ENCODE peak calls at places on chromosomes 1 and 21, in ten cellular contexts. One of them, this sample, is unnamed.

GRCh38 chr1:183101841-183102276 is 78.6 kb downstream of the LAMC1 start:
- DNase-seq in Panc1: no peak
- DNase-seq in OCI-LY7: peak
- DNase-seq in body of pancreas: no peak
- DNase-seq in cardiac fibroblast: no peak
- DNase-seq in endothelial cell: no peak
- DNase-seq in progenitor cell of endocrine pancreas: no peak
- DNase-seq in uterus: no peak
- DNase-seq in upper lobe of right lung: no peak
- DNase-seq in IMR-90: no peak
- DNase-seq in this sample: no peak

GRCh38 chr1:1182491-1183220 is 9.0 kb downstream of the TTLL10 start:
- DNase-seq in Panc1: no peak
- DNase-seq in OCI-LY7: no peak
- DNase-seq in body of pancreas: no peak
- DNase-seq in cardiac fibroblast: no peak
- DNase-seq in endothelial cell: peak
- DNase-seq in progenitor cell of endocrine pancreas: no peak
- DNase-seq in uterus: no peak
- DNase-seq in upper lobe of right lung: no peak
- DNase-seq in IMR-90: no peak
- DNase-seq in this sample: no peak

GRCh38 chr1:209873067-209873810 is 45.5 kb downstream of the UTP25 start:
- DNase-seq in Panc1: no peak
- DNase-seq in OCI-LY7: no peak
- DNase-seq in body of pancreas: no peak
- DNase-seq in cardiac fibroblast: peak
- DNase-seq in endothelial cell: no peak
- DNase-seq in progenitor cell of endocrine pancreas: no peak
- DNase-seq in uterus: no peak
- DNase-seq in upper lobe of right lung: no peak
- DNase-seq in IMR-90: peak
- DNase-seq in this sample: no peak

GRCh38 chr1:25813071-25813733 is 6.6 kb upstream of the MTFR1L start:
- DNase-seq in Panc1: no peak
- DNase-seq in OCI-LY7: no peak
- DNase-seq in body of pancreas: no peak
- DNase-seq in cardiac fibroblast: no peak
- DNase-seq in endothelial cell: no peak
- DNase-seq in progenitor cell of endocrine pancreas: no peak
- DNase-seq in uterus: no peak
- DNase-seq in upper lobe of right lung: no peak
- DNase-seq in IMR-90: no peak
- DNase-seq in this sample: no peak

GRCh38 chr21:28671549-28672195 is 321.0 kb downstream of the LTN1 start:
- DNase-seq in Panc1: no peak
- DNase-seq in OCI-LY7: no peak
- DNase-seq in body of pancreas: no peak
- DNase-seq in cardiac fibroblast: no peak
- DNase-seq in endothelial cell: no peak
- DNase-seq in progenitor cell of endocrine pancreas: no peak
- DNase-seq in uterus: no peak
- DNase-seq in upper lobe of right lung: no peak
- DNase-seq in IMR-90: no peak
- DNase-seq in this sample: no peak

GRCh38 chr1:77347646-77348045 is 65.8 kb downstream of the AK5 start:
- DNase-seq in Panc1: peak
- DNase-seq in OCI-LY7: no peak
- DNase-seq in body of pancreas: no peak
- DNase-seq in cardiac fibroblast: peak
- DNase-seq in endothelial cell: no peak
- DNase-seq in progenitor cell of endocrine pancreas: no peak
- DNase-seq in uterus: no peak
- DNase-seq in upper lobe of right lung: no peak
- DNase-seq in IMR-90: peak
- DNase-seq in this sample: no peak

GRCh38 chr1:108925920-108926319 is 37.4 kb downstream of the CLCC1 start:
- DNase-seq in Panc1: no peak
- DNase-seq in OCI-LY7: no peak
- DNase-seq in body of pancreas: no peak
- DNase-seq in cardiac fibroblast: no peak
- DNase-seq in endothelial cell: no peak
- DNase-seq in progenitor cell of endocrine pancreas: no peak
- DNase-seq in uterus: no peak
- DNase-seq in upper lobe of right lung: no peak
- DNase-seq in IMR-90: no peak
- DNase-seq in this sample: no peak

GRCh38 chr1:107936498-107937481 is 28.2 kb downstream of the VAV3 start:
- DNase-seq in Panc1: no peak
- DNase-seq in OCI-LY7: peak
- DNase-seq in body of pancreas: peak
- DNase-seq in cardiac fibroblast: peak
- DNase-seq in endothelial cell: no peak
- DNase-seq in progenitor cell of endocrine pancreas: no peak
- DNase-seq in uterus: no peak
- DNase-seq in upper lobe of right lung: no peak
- DNase-seq in IMR-90: peak
- DNase-seq in this sample: peak

GRCh38 chr1:37233606-37234005 is 199.3 kb upstream of the GRIK3 start:
- DNase-seq in Panc1: no peak
- DNase-seq in OCI-LY7: no peak
- DNase-seq in body of pancreas: no peak
- DNase-seq in cardiac fibroblast: no peak
- DNase-seq in endothelial cell: no peak
- DNase-seq in progenitor cell of endocrine pancreas: no peak
- DNase-seq in uterus: no peak
- DNase-seq in upper lobe of right lung: no peak
- DNase-seq in IMR-90: no peak
- DNase-seq in this sample: no peak

GRCh38 chr1:83889707-83890106 is 109.2 kb downstream of the TTLL7 start:
- DNase-seq in Panc1: no peak
- DNase-seq in OCI-LY7: no peak
- DNase-seq in body of pancreas: no peak
- DNase-seq in cardiac fibroblast: peak
- DNase-seq in endothelial cell: no peak
- DNase-seq in progenitor cell of endocrine pancreas: no peak
- DNase-seq in uterus: no peak
- DNase-seq in upper lobe of right lung: no peak
- DNase-seq in IMR-90: peak
- DNase-seq in this sample: no peak

GRCh38 chr1:84691139-84691783 is 1.0 kb upstream of the SSX2IP start:
- DNase-seq in Panc1: no peak
- DNase-seq in OCI-LY7: peak
- DNase-seq in body of pancreas: no peak
- DNase-seq in cardiac fibroblast: no peak
- DNase-seq in endothelial cell: no peak
- DNase-seq in progenitor cell of endocrine pancreas: no peak
- DNase-seq in uterus: no peak
- DNase-seq in upper lobe of right lung: no peak
- DNase-seq in IMR-90: no peak
- DNase-seq in this sample: no peak

GRCh38 chr1:218772575-218772974 is 401.1 kb upstream of the LYPLAL1 start:
- DNase-seq in Panc1: no peak
- DNase-seq in OCI-LY7: no peak
- DNase-seq in body of pancreas: no peak
- DNase-seq in cardiac fibroblast: peak
- DNase-seq in endothelial cell: no peak
- DNase-seq in progenitor cell of endocrine pancreas: no peak
- DNase-seq in uterus: no peak
- DNase-seq in upper lobe of right lung: no peak
- DNase-seq in IMR-90: peak
- DNase-seq in this sample: no peak

GRCh38 chr1:245550702-245551008 is 395.9 kb downstream of the KIF26B start:
- DNase-seq in Panc1: no peak
- DNase-seq in OCI-LY7: no peak
- DNase-seq in body of pancreas: no peak
- DNase-seq in cardiac fibroblast: no peak
- DNase-seq in endothelial cell: peak
- DNase-seq in progenitor cell of endocrine pancreas: no peak
- DNase-seq in uterus: no peak
- DNase-seq in upper lobe of right lung: no peak
- DNase-seq in IMR-90: no peak
- DNase-seq in this sample: no peak

DNA sequence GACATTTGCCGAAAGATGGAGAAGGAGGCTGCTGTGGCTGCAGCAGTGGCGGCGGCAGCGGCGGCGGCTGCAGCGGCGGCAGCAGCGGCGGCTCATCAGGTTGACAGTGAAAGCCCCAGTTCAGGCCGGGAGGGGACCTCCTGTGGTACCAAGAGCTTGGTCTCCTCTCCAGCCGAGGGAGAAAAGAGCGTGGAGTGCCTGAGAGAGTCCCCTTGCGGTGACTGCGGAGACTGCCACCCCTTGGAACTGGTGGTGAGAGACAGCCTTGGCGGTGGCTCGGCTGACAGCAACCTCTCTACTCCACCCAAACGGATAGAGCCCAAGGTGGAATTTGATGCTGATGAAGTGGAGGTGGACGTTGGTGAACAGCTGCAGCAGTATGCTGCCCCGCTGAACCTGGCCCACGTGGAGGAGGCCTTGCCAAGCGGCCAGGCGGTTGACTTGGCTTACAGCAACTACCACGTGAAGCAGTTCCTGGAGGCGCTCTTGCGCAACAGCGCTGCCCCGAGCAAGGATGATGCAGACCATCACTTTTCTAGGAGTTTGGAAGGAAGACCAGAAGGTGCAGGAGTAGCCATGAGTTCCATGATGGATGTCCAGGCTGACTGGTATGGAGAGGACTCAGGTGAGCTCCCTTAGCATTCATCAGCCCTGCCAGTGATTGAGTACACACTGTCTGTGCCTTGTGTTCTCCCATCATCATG is 6.3 kb downstream of the ZBTB8B start:
- DNase-seq in Panc1: no peak
- DNase-seq in OCI-LY7: no peak
- DNase-seq in body of pancreas: peak
- DNase-seq in cardiac fibroblast: peak
- DNase-seq in endothelial cell: no peak
- DNase-seq in progenitor cell of endocrine pancreas: no peak
- DNase-seq in uterus: no peak
- DNase-seq in upper lobe of right lung: no peak
- DNase-seq in IMR-90: no peak
- DNase-seq in this sample: no peak
- TF ChIP-seq CTCF in Panc1: no peak
- TF ChIP-seq CTCF in OCI-LY7: no peak
- TF ChIP-seq CTCF in body of pancreas: peak
- TF ChIP-seq CTCF in cardiac fibroblast: peak
- TF ChIP-seq CTCF in endothelial cell: no peak
- TF ChIP-seq CTCF in progenitor cell of endocrine pancreas: peak
- TF ChIP-seq CTCF in uterus: no peak
- TF ChIP-seq CTCF in upper lobe of right lung: no peak
- TF ChIP-seq CTCF in IMR-90: no peak
- TF ChIP-seq CTCF in this sample: no peak

DNA sequence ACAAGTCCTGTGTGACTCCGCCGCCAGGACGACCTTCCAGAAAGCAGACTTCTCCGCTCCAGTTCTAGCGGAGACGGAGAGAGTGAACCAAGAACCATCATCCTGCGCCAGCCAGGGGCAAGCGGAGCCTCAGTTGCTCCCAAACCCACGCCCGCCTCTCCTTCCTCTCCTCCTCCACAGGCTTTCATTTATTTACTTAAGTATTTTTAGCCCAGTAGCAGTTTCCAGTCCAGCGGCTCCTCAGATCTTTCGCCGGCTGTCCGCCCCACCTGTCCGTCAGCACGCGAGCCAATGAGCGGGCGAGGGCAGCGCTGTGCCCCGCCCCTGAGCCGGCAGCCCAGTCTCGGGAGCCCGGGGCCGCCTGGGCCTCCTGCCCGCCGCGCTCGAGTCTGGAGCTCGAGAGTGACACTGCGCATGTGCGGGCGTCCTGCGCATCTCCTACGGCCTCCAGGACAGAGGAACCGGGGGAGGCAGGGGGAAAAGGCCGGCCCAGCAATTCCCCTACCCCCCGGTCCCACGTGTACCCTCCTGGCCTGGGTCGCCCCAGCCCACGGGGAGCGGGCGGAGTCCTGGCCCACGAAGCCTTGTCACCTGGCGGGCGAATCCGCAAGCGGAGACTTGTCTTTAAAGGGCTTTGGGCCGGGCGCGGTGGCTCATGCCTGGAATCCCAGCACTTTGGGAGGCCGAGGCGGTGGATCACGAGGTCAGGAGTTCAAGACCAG is at the start of gene FALEC:
- DNase-seq in Panc1: peak
- DNase-seq in OCI-LY7: peak
- DNase-seq in body of pancreas: peak
- DNase-seq in cardiac fibroblast: peak
- DNase-seq in endothelial cell: peak
- DNase-seq in progenitor cell of endocrine pancreas: peak
- DNase-seq in uterus: peak
- DNase-seq in upper lobe of right lung: peak
- DNase-seq in IMR-90: peak
- DNase-seq in this sample: peak
- TF ChIP-seq CTCF in Panc1: no peak
- TF ChIP-seq CTCF in OCI-LY7: no peak
- TF ChIP-seq CTCF in body of pancreas: no peak
- TF ChIP-seq CTCF in cardiac fibroblast: no peak
- TF ChIP-seq CTCF in endothelial cell: no peak
- TF ChIP-seq CTCF in progenitor cell of endocrine pancreas: peak
- TF ChIP-seq CTCF in uterus: peak
- TF ChIP-seq CTCF in upper lobe of right lung: no peak
- TF ChIP-seq CTCF in IMR-90: no peak
- TF ChIP-seq CTCF in this sample: no peak

GRCh38 chr21:32278518-32279376 is at the start of gene MIS18A:
- DNase-seq in Panc1: peak
- DNase-seq in OCI-LY7: peak
- DNase-seq in body of pancreas: peak
- DNase-seq in cardiac fibroblast: peak
- DNase-seq in endothelial cell: peak
- DNase-seq in progenitor cell of endocrine pancreas: peak
- DNase-seq in uterus: peak
- DNase-seq in upper lobe of right lung: peak
- DNase-seq in IMR-90: peak
- DNase-seq in this sample: peak
- TF ChIP-seq CTCF in Panc1: no peak
- TF ChIP-seq CTCF in OCI-LY7: peak
- TF ChIP-seq CTCF in body of pancreas: no peak
- TF ChIP-seq CTCF in cardiac fibroblast: no peak
- TF ChIP-seq CTCF in endothelial cell: no peak
- TF ChIP-seq CTCF in progenitor cell of endocrine pancreas: peak
- TF ChIP-seq CTCF in uterus: peak
- TF ChIP-seq CTCF in upper lobe of right lung: no peak
- TF ChIP-seq CTCF in IMR-90: no peak
- TF ChIP-seq CTCF in this sample: no peak

DNA sequence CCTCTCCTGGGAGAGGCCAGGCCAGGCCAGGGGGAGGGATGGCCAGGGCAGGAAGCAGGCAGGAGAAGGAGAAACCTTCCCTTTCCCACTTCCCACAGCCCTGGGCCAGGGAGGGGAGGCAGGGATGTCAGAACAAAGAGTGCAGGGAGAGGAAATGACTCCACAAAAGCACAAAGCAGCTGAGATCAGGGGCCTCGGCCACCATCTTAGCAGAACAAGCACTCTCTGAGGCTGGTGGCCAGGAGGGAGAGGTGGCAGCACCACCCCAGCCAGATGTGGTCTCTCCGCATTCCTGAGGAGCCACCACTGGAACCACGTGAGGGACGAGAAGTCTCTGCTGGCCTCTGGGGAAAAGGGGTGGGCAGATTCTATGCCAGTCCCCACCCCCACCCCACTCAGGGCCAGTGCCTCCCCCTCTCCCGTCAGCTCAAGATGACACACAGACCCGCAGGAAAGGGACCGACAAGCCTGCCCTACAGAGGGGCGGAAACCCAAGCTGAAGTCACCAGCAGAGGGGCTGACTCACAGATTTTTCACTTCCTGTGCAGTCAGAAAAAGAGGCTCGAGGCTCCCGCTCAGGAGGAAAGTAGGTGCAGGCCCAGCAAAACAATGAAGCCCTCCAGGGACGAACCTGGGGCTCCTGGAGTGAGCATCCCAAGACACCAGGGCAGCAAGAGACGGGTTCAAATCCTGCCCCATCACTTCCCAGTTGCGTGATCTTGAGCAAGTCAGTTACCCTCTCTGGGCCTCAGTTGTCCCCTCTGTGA is 24.1 kb upstream of the ALDH4A1 start:
- DNase-seq in Panc1: peak
- DNase-seq in OCI-LY7: peak
- DNase-seq in body of pancreas: peak
- DNase-seq in cardiac fibroblast: peak
- DNase-seq in endothelial cell: peak
- DNase-seq in progenitor cell of endocrine pancreas: no peak
- DNase-seq in uterus: no peak
- DNase-seq in upper lobe of right lung: no peak
- DNase-seq in IMR-90: peak
- DNase-seq in this sample: no peak
- TF ChIP-seq CTCF in Panc1: no peak
- TF ChIP-seq CTCF in OCI-LY7: no peak
- TF ChIP-seq CTCF in body of pancreas: no peak
- TF ChIP-seq CTCF in cardiac fibroblast: no peak
- TF ChIP-seq CTCF in endothelial cell: no peak
- TF ChIP-seq CTCF in progenitor cell of endocrine pancreas: no peak
- TF ChIP-seq CTCF in uterus: no peak
- TF ChIP-seq CTCF in upper lobe of right lung: no peak
- TF ChIP-seq CTCF in IMR-90: no peak
- TF ChIP-seq CTCF in this sample: no peak